ENCODE peak calls at places on chromosomes 16 and 17, in nine cellular contexts. P is MM.1S, Q is astrocyte of the spinal cord, Z is BE2C, S is heart left ventricle, K is HAP-1, H is A549, N is GM12865, B is testis. J is an unnamed sample.

GRCh38 chr17:76659928-76660614 is 16.5 kb upstream of the ST6GALNAC1 start:
- DNase-seq in P (no peak), N (no peak), H (no peak), B (no peak), Z (peak), K (no peak), Q (no peak), S (no peak), J (no peak)

GRCh38 chr17:47895856-47896671 is at the start of gene SP2:
- DNase-seq in P (peak), Q (peak), S (peak), N (peak), K (peak), Z (peak), B (peak), H (peak), J (peak)

GRCh38 chr16:5615868-5616642 is 518.5 kb upstream of the EEF2KMT start:
- DNase-seq in B (peak), Z (peak), K (peak), H (peak), S (peak), N (peak), Q (peak), P (peak), J (peak)

GRCh38 chr17:70882504-70882903 is 713.2 kb downstream of the KCNJ2 start:
- DNase-seq in N (no peak), S (no peak), Z (no peak), Q (no peak), K (no peak), H (no peak), B (no peak), P (no peak), J (no peak)

GRCh38 chr16:30186782-30187555 is 3.6 kb downstream of the CORO1A start:
- DNase-seq in Z (peak), K (peak), S (peak), B (peak), N (peak), P (peak), H (peak), Q (no peak), J (peak)

GRCh38 chr17:73562896-73563295 is 81.3 kb downstream of the SDK2 start:
- DNase-seq in N (no peak), K (no peak), B (no peak), Z (no peak), H (no peak), P (no peak), Q (no peak), S (no peak), J (no peak)

GRCh38 chr17:47315451-47316266 is 8.1 kb upstream of the EFCAB13 start:
- DNase-seq in Q (peak), K (peak), S (no peak), B (peak), N (peak), P (peak), H (peak), Z (peak), J (peak)

GRCh38 chr17:65485388-65486299 is 75.8 kb downstream of the AXIN2 start:
- DNase-seq in H (no peak), K (no peak), N (no peak), S (peak), Z (no peak), B (peak), Q (peak), P (no peak), J (no peak)

GRCh38 chr16:28193530-28194423 is 18.0 kb downstream of the XPO6 start:
- DNase-seq in P (no peak), Q (peak), Z (no peak), N (peak), K (peak), H (no peak), S (no peak), B (no peak), J (no peak)

GRCh38 chr17:57415737-57416354 is 159.5 kb downstream of the MSI2 start:
- DNase-seq in P (no peak), H (no peak), Q (peak), K (no peak), B (no peak), Z (no peak), N (no peak), S (no peak), J (no peak)

GRCh38 chr16:21952040-21952792 is 945 bp upstream of the UQCRC2 start:
- DNase-seq in Z (peak), P (peak), Q (peak), S (peak), B (peak), N (peak), K (peak), H (peak), J (peak)

GRCh38 chr17:8472663-8473062 is 37.0 kb downstream of the NDEL1 start:
- DNase-seq in S (no peak), K (no peak), Z (no peak), B (no peak), H (no peak), N (no peak), Q (no peak), P (no peak), J (no peak)

GRCh38 chr16:58054289-58054688 is 28.7 kb downstream of the MMP15 start:
- DNase-seq in K (no peak), N (no peak), B (no peak), Z (no peak), P (no peak), H (no peak), S (no peak), Q (no peak), J (no peak)

GRCh38 chr17:33687831-33688230 is 394.7 kb upstream of the ASIC2 start:
- DNase-seq in H (no peak), B (no peak), Q (no peak), N (peak), K (no peak), P (no peak), Z (no peak), S (no peak), J (no peak)

GRCh38 chr16:48629531-48629930 is 19.6 kb upstream of the N4BP1 start:
- DNase-seq in N (no peak), Q (no peak), Z (no peak), B (peak), K (no peak), S (no peak), H (no peak), P (no peak), J (no peak)

GRCh38 chr17:27245230-27245696 is 48.7 kb upstream of the WSB1 start:
- DNase-seq in Q (peak), S (peak), Z (peak), N (peak), H (peak), K (peak), P (peak), B (peak), J (peak)

GRCh38 chr17:17513626-17514025 is 17.4 kb upstream of the RASD1 start:
- DNase-seq in S (no peak), Z (no peak), K (no peak), P (no peak), B (no peak), H (no peak), Q (no peak), N (no peak), J (no peak)

GRCh38 chr17:7133916-7134315 is 19.3 kb upstream of the ASGR2 start:
- DNase-seq in B (no peak), K (no peak), Z (no peak), N (no peak), Q (no peak), S (no peak), H (no peak), P (no peak), J (no peak)
- H3K4me3 ChIP-seq in B (no peak), K (no peak), Z (no peak), N (no peak), Q (no peak), S (no peak), H (no peak), P (no peak), J (no peak)

DNA sequence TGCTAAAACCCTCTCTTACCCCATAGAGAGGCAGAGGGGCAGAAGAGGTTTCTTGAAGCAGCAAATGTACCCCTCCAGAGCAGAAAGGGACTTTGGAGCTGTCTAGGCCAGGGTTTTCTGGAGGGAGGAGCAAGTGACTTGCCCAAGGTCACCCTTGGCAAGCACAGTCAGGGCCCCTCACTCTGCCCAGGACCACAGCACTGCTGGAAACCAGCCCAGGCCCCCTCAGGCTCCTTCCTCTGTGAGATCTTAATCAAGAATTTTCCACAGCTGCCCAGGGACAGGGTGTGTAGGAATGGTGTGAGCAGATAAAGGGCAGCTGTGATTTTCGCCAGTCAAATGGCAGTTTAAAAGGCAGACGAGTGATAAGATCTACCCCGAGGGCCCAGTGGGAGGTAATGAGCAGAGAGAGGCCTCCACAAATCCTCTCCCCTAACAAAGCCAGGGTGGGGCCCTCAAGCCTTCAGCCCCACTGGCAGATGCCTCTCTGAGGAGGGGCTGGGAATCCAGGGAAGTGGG is 3.9 kb upstream of the SLC12A3 start:
- DNase-seq in K (peak), B (no peak), Z (peak), N (peak), S (peak), H (no peak), P (peak), Q (no peak), J (peak)
- H3K4me3 ChIP-seq in K (no peak), B (no peak), Z (no peak), N (no peak), S (no peak), H (no peak), P (no peak), Q (no peak), J (peak)

DNA sequence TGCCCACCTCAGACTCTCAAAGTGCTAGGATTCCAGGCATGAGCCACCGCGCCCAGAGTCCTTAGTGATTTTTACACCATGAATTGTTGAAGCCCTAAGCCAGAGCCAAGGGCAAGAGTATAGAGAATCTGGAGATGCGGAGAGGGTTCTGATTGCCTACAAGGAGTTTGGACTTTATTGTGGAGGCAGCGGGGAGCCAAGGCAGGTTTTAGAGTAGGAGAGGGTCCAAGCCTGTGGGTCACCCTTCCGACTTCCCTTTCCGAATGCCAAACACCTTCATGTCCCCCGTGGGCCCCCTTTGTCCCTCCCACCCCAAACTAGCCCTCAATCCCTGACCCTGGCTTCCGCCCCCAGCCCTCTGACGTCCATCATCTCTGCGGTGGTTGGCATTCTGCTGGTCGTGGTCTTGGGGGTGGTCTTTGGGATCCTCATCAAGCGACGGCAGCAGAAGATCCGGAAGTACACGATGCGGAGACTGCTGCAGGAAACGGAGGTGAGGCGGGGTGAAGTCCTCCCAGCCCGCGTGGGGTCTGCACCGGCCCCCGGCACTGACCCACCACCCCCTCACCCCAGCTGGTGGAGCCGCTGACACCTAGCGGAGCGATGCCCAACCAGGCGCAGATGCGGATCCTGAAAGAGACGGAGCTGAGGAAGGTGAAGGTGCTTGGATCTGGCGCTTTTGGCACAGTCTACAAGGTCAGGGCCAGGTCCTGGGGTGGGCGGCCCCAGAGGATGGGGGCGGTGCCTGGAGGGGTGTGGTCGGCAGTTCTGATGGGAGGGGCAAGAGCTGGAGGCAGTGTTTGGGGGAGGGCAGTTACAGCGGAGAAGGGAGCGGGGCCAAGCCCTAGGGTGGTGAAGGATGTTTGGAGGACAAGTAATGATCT is 7.1 kb downstream of the MIEN1 start:
- DNase-seq in Q (no peak), B (no peak), P (no peak), Z (no peak), N (peak), K (peak), H (peak), S (peak), J (peak)
- H3K4me3 ChIP-seq in Q (no peak), B (no peak), P (no peak), Z (no peak), N (no peak), K (no peak), H (no peak), S (no peak), J (no peak)

GRCh38 chr17:74568116-74568873 is 986 bp upstream of the CD300H start:
- DNase-seq in K (no peak), H (no peak), S (no peak), Z (no peak), Q (no peak), N (no peak), B (no peak), P (no peak), J (no peak)
- H3K4me3 ChIP-seq in K (no peak), H (no peak), S (no peak), Z (no peak), Q (no peak), N (no peak), B (no peak), P (no peak), J (no peak)

GRCh38 chr17:36212958-36213357 is 2.1 kb downstream of the CCL4L2 start:
- DNase-seq in N (no peak), K (no peak), S (no peak), Z (no peak), Q (no peak), P (peak), H (no peak), B (no peak), J (no peak)
- H3K4me3 ChIP-seq in N (no peak), K (no peak), S (no peak), Z (no peak), Q (no peak), P (no peak), H (no peak), B (no peak), J (no peak)

GRCh38 chr17:30236297-30236624 is 764 bp upstream of the SLC6A4 start:
- DNase-seq in K (no peak), B (no peak), P (no peak), Q (no peak), Z (no peak), S (no peak), H (no peak), N (no peak), J (no peak)
- H3K4me3 ChIP-seq in K (no peak), B (peak), P (peak), Q (no peak), Z (no peak), S (peak), H (peak), N (peak), J (no peak)

J was measured in Jurkat, Clone E6-1.